ENCODE peak calls at places on chromosomes 11 and 22, in ten cellular contexts. T, G, E, P, U, H, W, V, X and A are unnamed samples.

GRCh38 chr11:37560346-37560745 is 962.3 kb upstream of the RAG2 start:
- DNase-seq in T (no peak), G (no peak), E (no peak), P (no peak), U (no peak), H (no peak), W (no peak), V (no peak), X (no peak), A (no peak)

GRCh38 chr11:113505046-113505445 is 29.8 kb upstream of the DRD2 start:
- DNase-seq in T (no peak), G (no peak), E (no peak), P (no peak), U (no peak), H (no peak), W (no peak), V (no peak), X (no peak), A (no peak)

GRCh38 chr11:66766681-66767080 is 37.7 kb upstream of the SPTBN2 start:
- DNase-seq in T (no peak), G (no peak), E (no peak), P (no peak), U (no peak), H (no peak), W (no peak), V (no peak), X (no peak), A (no peak)

GRCh38 chr11:57426754-57427691 is at the start of gene SLC43A3:
- DNase-seq in T (peak), G (peak), E (peak), P (peak), U (peak), H (peak), W (no peak), V (no peak), X (peak), A (peak)

GRCh38 chr22:20223421-20224245 is 44.5 kb downstream of the RTN4R start:
- DNase-seq in T (no peak), G (no peak), E (no peak), P (no peak), U (no peak), H (no peak), W (no peak), V (no peak), X (no peak), A (no peak)

GRCh38 chr11:47136921-47137320 is 39.8 kb downstream of the ARFGAP2 start:
- DNase-seq in T (no peak), G (no peak), E (no peak), P (no peak), U (no peak), H (no peak), W (no peak), V (no peak), X (no peak), A (no peak)

GRCh38 chr22:36192601-36193000 is 9.0 kb downstream of the APOL4 start:
- DNase-seq in T (no peak), G (no peak), E (no peak), P (no peak), U (no peak), H (no peak), W (no peak), V (no peak), X (no peak), A (no peak)

GRCh38 chr11:67289651-67290479 is 762 bp downstream of the ANKRD13D start:
- DNase-seq in T (no peak), G (no peak), E (no peak), P (peak), U (no peak), H (peak), W (no peak), V (no peak), X (peak), A (no peak)

GRCh38 chr22:46547179-46547882 is 9.9 kb upstream of the CELSR1 start:
- DNase-seq in T (no peak), G (no peak), E (no peak), P (peak), U (peak), H (peak), W (no peak), V (no peak), X (peak), A (no peak)

GRCh38 chr11:48058777-48059176 is 78.4 kb downstream of the PTPRJ start:
- DNase-seq in T (no peak), G (no peak), E (no peak), P (no peak), U (no peak), H (no peak), W (peak), V (no peak), X (no peak), A (no peak)

GRCh38 chr11:12275818-12276217 is 101.6 kb upstream of the PARVA start:
- DNase-seq in T (no peak), G (no peak), E (no peak), P (no peak), U (no peak), H (no peak), W (no peak), V (no peak), X (peak), A (no peak)

GRCh38 chr11:130711193-130711592 is 205.1 kb downstream of the SNX19 start:
- DNase-seq in T (no peak), G (no peak), E (no peak), P (no peak), U (peak), H (no peak), W (no peak), V (no peak), X (no peak), A (no peak)

GRCh38 chr11:93843906-93844305 is 6.5 kb downstream of the VSTM5 start:
- DNase-seq in T (no peak), G (no peak), E (no peak), P (no peak), U (peak), H (no peak), W (no peak), V (no peak), X (no peak), A (no peak)

GRCh38 chr11:134157451-134157850 is 66.3 kb downstream of the NCAPD3 start:
- DNase-seq in T (no peak), G (no peak), E (no peak), P (no peak), U (no peak), H (no peak), W (no peak), V (no peak), X (no peak), A (no peak)

GRCh38 chr22:26671317-26672059 is 14.1 kb downstream of the MIAT start:
- DNase-seq in T (peak), G (peak), E (peak), P (peak), U (no peak), H (peak), W (no peak), V (no peak), X (no peak), A (peak)

GRCh38 chr22:25437414-25438160 is 126.9 kb upstream of the GRK3 start:
- DNase-seq in T (no peak), G (no peak), E (no peak), P (no peak), U (no peak), H (no peak), W (no peak), V (no peak), X (no peak), A (no peak)

GRCh38 chr11:15091620-15092019 is 18.2 kb downstream of the CALCB start:
- DNase-seq in T (no peak), G (no peak), E (no peak), P (no peak), U (no peak), H (no peak), W (no peak), V (no peak), X (no peak), A (no peak)

GRCh38 chr11:16924826-16925494 is 89.3 kb downstream of the PLEKHA7 start:
- DNase-seq in T (no peak), G (no peak), E (no peak), P (peak), U (no peak), H (peak), W (no peak), V (no peak), X (peak), A (no peak)

GRCh38 chr22:42604403-42604802 is 10.3 kb downstream of the POLDIP3 start:
- DNase-seq in T (no peak), G (no peak), E (no peak), P (no peak), U (peak), H (no peak), W (no peak), V (no peak), X (no peak), A (no peak)

GRCh38 chr22:50399751-50400331 is 56.7 kb downstream of the PPP6R2 start:
- DNase-seq in T (no peak), G (no peak), E (no peak), P (peak), U (no peak), H (peak), W (peak), V (no peak), X (no peak), A (no peak)